ENCODE peak calls at places on chromosomes 12 and 14, in six cellular contexts. B is NCI-H460; Q is bronchial epithelial cell; P is central memory CD8-positive, alpha-beta T cell; S is activated T-helper 1 cell treated with anti-CD3 and anti-CD28 coated beads, Interleukin-2, amount 50 U/mL, for 16 hours; J is EH. F is an unnamed sample.

GRCh38 chr12:116299548-116300150 is 22.2 kb upstream of the MED13L start:
- DNase-seq in Q (no peak), B (no peak), J (peak; percentile 69), S (no peak), P (no peak), F (no peak)

GRCh38 chr12:20367731-20368652 is at the start of gene PDE3A:
- DNase-seq in J (peak; percentile 84), B (peak; percentile 69), P (no peak), Q (peak; percentile 20), S (no peak), F (no peak)

GRCh38 chr14:52833891-52834290 is 42.5 kb upstream of the GNPNAT1 start:
- DNase-seq in S (no peak), B (no peak), Q (no peak), J (peak; percentile 41), P (no peak), F (no peak)

GRCh38 chr12:104351023-104351983 is 47.8 kb downstream of the EID3 start:
- DNase-seq in Q (no peak), S (no peak), B (no peak), P (no peak), J (no peak), F (no peak)

GRCh38 chr14:57865450-57866198 is at the start of gene SLC35F4:
- DNase-seq in B (no peak), Q (no peak), J (peak; percentile 4), S (no peak), P (no peak), F (no peak)

GRCh38 chr12:56585098-56585497 is 45.0 kb downstream of the BAZ2A start:
- DNase-seq in S (no peak), B (no peak), J (no peak), P (no peak), Q (no peak), F (no peak)

GRCh38 chr12:111766608-111767361 is at the start of gene ALDH2:
- DNase-seq in P (no peak), Q (no peak), B (peak; percentile 43), J (peak; percentile 78), S (no peak), F (no peak)

GRCh38 chr12:86376052-86376451 is 119.9 kb upstream of the MGAT4C start:
- DNase-seq in S (no peak), Q (peak; percentile 1), J (no peak), P (no peak), B (no peak), F (no peak)

GRCh38 chr12:11877869-11878780 is 192.6 kb upstream of the BCL2L14 start:
- DNase-seq in S (no peak), J (peak; percentile 89), P (no peak), B (no peak), Q (peak; percentile 88), F (no peak)

GRCh38 chr12:57717846-57718640 is 20.5 kb downstream of the AGAP2 start:
- DNase-seq in Q (no peak), P (no peak), S (no peak), J (no peak), B (no peak), F (no peak)

GRCh38 chr14:61877768-61878167 is 115.5 kb downstream of the SNAPC1 start:
- DNase-seq in P (no peak), J (no peak), Q (no peak), S (no peak), B (no peak), F (no peak)

GRCh38 chr12:5022465-5023061 is 21.1 kb upstream of the KCNA5 start:
- DNase-seq in S (no peak), J (peak; percentile 58), P (no peak), Q (peak; percentile 47), B (peak; percentile 30), F (no peak)

GRCh38 chr12:13606290-13606689 is 375.1 kb downstream of the GRIN2B start:
- DNase-seq in J (no peak), Q (no peak), S (no peak), P (no peak), B (no peak), F (no peak)

GRCh38 chr12:56271031-56271430 is 4.3 kb downstream of the COQ10A start:
- DNase-seq in B (no peak), S (no peak), Q (peak; percentile 35), J (peak; percentile 50), P (no peak), F (no peak)

GRCh38 chr14:89720741-89721315 is 233.7 kb downstream of the EFCAB11 start:
- DNase-seq in S (peak; percentile 36), P (peak; percentile 66), J (peak; percentile 7), B (no peak), Q (no peak), F (no peak)

GRCh38 chr14:31932675-31933074 is 144.4 kb upstream of the ARHGAP5 start:
- DNase-seq in P (no peak), S (no peak), B (no peak), J (no peak), Q (no peak), F (no peak)

GRCh38 chr14:64159588-64159987 is 134.6 kb downstream of the ESR2 start:
- DNase-seq in P (no peak), S (no peak), B (no peak), Q (no peak), J (no peak), F (no peak)

GRCh38 chr12:124303579-124304313 is 8.9 kb downstream of the RFLNA start:
- DNase-seq in P (no peak), S (no peak), B (no peak), J (no peak), Q (no peak), F (no peak)

F was measured in esophagus squamous epithelium.